ENCODE peak calls at places on chromosomes 5 and 9, in seven cellular contexts. One of them, this sample, is unnamed.

GRCh38 chr5:139738777-139739611 is 56.6 kb upstream of the PSD2 start:
- DNase-seq in stimulated activated CD4-positive, alpha-beta T cell treated with anti-CD3 and anti-CD28 coated beads, Interleukin-4, amount 100 ng/mL, for 1 hour: no peak
- DNase-seq in amygdala: no peak
- DNase-seq in IMR-90: no peak
- DNase-seq in H9: no peak
- DNase-seq in activated T-helper 1 cell treated with Interleukin-2 at 50 U/mL for 16 hours: no peak
- DNase-seq in amniotic stem cell: no peak
- DNase-seq in this sample: no peak

GRCh38 chr9:106941901-106942300 is 78.9 kb downstream of the ZNF462 start:
- DNase-seq in stimulated activated CD4-positive, alpha-beta T cell treated with anti-CD3 and anti-CD28 coated beads, Interleukin-4, amount 100 ng/mL, for 1 hour: no peak
- DNase-seq in amygdala: no peak
- DNase-seq in IMR-90: no peak
- DNase-seq in H9: no peak
- DNase-seq in activated T-helper 1 cell treated with Interleukin-2 at 50 U/mL for 16 hours: no peak
- DNase-seq in amniotic stem cell: no peak
- DNase-seq in this sample: no peak

GRCh38 chr9:138096192-138096845 is 218.7 kb downstream of the CACNA1B start:
- DNase-seq in stimulated activated CD4-positive, alpha-beta T cell treated with anti-CD3 and anti-CD28 coated beads, Interleukin-4, amount 100 ng/mL, for 1 hour: no peak
- DNase-seq in amygdala: no peak
- DNase-seq in IMR-90: no peak
- DNase-seq in H9: peak; percentile 12
- DNase-seq in activated T-helper 1 cell treated with Interleukin-2 at 50 U/mL for 16 hours: no peak
- DNase-seq in amniotic stem cell: no peak
- DNase-seq in this sample: no peak

GRCh38 chr5:180844432-180844831 is 16.6 kb downstream of the ZFP62 start:
- DNase-seq in stimulated activated CD4-positive, alpha-beta T cell treated with anti-CD3 and anti-CD28 coated beads, Interleukin-4, amount 100 ng/mL, for 1 hour: no peak
- DNase-seq in amygdala: no peak
- DNase-seq in IMR-90: no peak
- DNase-seq in H9: no peak
- DNase-seq in activated T-helper 1 cell treated with Interleukin-2 at 50 U/mL for 16 hours: no peak
- DNase-seq in amniotic stem cell: no peak
- DNase-seq in this sample: no peak

GRCh38 chr5:168291961-168292782 is 727 bp downstream of the WWC1 start:
- DNase-seq in stimulated activated CD4-positive, alpha-beta T cell treated with anti-CD3 and anti-CD28 coated beads, Interleukin-4, amount 100 ng/mL, for 1 hour: no peak
- DNase-seq in amygdala: peak; percentile 10
- DNase-seq in IMR-90: peak; percentile 43
- DNase-seq in H9: peak; percentile 66
- DNase-seq in activated T-helper 1 cell treated with Interleukin-2 at 50 U/mL for 16 hours: no peak
- DNase-seq in amniotic stem cell: no peak
- DNase-seq in this sample: peak; percentile 36

GRCh38 chr5:12683249-12683648 is 779.0 kb upstream of the CTNND2 start:
- DNase-seq in stimulated activated CD4-positive, alpha-beta T cell treated with anti-CD3 and anti-CD28 coated beads, Interleukin-4, amount 100 ng/mL, for 1 hour: no peak
- DNase-seq in amygdala: no peak
- DNase-seq in IMR-90: no peak
- DNase-seq in H9: no peak
- DNase-seq in activated T-helper 1 cell treated with Interleukin-2 at 50 U/mL for 16 hours: no peak
- DNase-seq in amniotic stem cell: no peak
- DNase-seq in this sample: no peak

GRCh38 chr9:75188756-75189155 is 100.4 kb downstream of the OSTF1 start:
- DNase-seq in stimulated activated CD4-positive, alpha-beta T cell treated with anti-CD3 and anti-CD28 coated beads, Interleukin-4, amount 100 ng/mL, for 1 hour: no peak
- DNase-seq in amygdala: no peak
- DNase-seq in IMR-90: no peak
- DNase-seq in H9: no peak
- DNase-seq in activated T-helper 1 cell treated with Interleukin-2 at 50 U/mL for 16 hours: no peak
- DNase-seq in amniotic stem cell: no peak
- DNase-seq in this sample: no peak

GRCh38 chr5:1268666-1269065 is 26.2 kb downstream of the TERT start:
- DNase-seq in stimulated activated CD4-positive, alpha-beta T cell treated with anti-CD3 and anti-CD28 coated beads, Interleukin-4, amount 100 ng/mL, for 1 hour: no peak
- DNase-seq in amygdala: no peak
- DNase-seq in IMR-90: no peak
- DNase-seq in H9: no peak
- DNase-seq in activated T-helper 1 cell treated with Interleukin-2 at 50 U/mL for 16 hours: peak; percentile 15
- DNase-seq in amniotic stem cell: no peak
- DNase-seq in this sample: no peak

GRCh38 chr9:17480966-17481365 is 97.9 kb upstream of the SH3GL2 start:
- DNase-seq in stimulated activated CD4-positive, alpha-beta T cell treated with anti-CD3 and anti-CD28 coated beads, Interleukin-4, amount 100 ng/mL, for 1 hour: no peak
- DNase-seq in amygdala: no peak
- DNase-seq in IMR-90: no peak
- DNase-seq in H9: no peak
- DNase-seq in activated T-helper 1 cell treated with Interleukin-2 at 50 U/mL for 16 hours: no peak
- DNase-seq in amniotic stem cell: no peak
- DNase-seq in this sample: no peak

This sample was measured in NCI-H345.